ENCODE peak calls at places on chromosomes 3 and 15, in ten cellular contexts. One of them, this sample, is unnamed.

GRCh38 chr3:31891876-31892455 is 89.1 kb downstream of the OSBPL10 start:
- DNase-seq in transverse colon: no peak
- DNase-seq in brain microvascular endothelial cell: no peak
- DNase-seq in pancreas: no peak
- DNase-seq in fibroblast of lung: no peak
- DNase-seq in GM23338: no peak
- DNase-seq in SK-N-SH: no peak
- DNase-seq in heart right ventricle: no peak
- DNase-seq in astrocyte: no peak
- DNase-seq in spleen: no peak
- DNase-seq in this sample: no peak

GRCh38 chr15:98830034-98830634 is 177.5 kb downstream of the PGPEP1L start:
- DNase-seq in heart right ventricle: no peak
- DNase-seq in brain microvascular endothelial cell: no peak
- DNase-seq in transverse colon: no peak
- DNase-seq in astrocyte: no peak
- DNase-seq in GM23338: no peak
- DNase-seq in fibroblast of lung: no peak
- DNase-seq in spleen: no peak
- DNase-seq in SK-N-SH: no peak
- DNase-seq in pancreas: no peak
- DNase-seq in this sample: no peak

GRCh38 chr3:149058602-149059001 is 27.7 kb downstream of the HLTF start:
- DNase-seq in brain microvascular endothelial cell: no peak
- DNase-seq in SK-N-SH: no peak
- DNase-seq in fibroblast of lung: no peak
- DNase-seq in pancreas: no peak
- DNase-seq in spleen: no peak
- DNase-seq in transverse colon: no peak
- DNase-seq in GM23338: no peak
- DNase-seq in astrocyte: no peak
- DNase-seq in heart right ventricle: no peak
- DNase-seq in this sample: no peak

GRCh38 chr15:45225506-45226273 is 26.3 kb upstream of the SLC28A2 start:
- DNase-seq in transverse colon: no peak
- DNase-seq in pancreas: no peak
- DNase-seq in astrocyte: no peak
- DNase-seq in brain microvascular endothelial cell: no peak
- DNase-seq in heart right ventricle: no peak
- DNase-seq in spleen: no peak
- DNase-seq in GM23338: peak
- DNase-seq in SK-N-SH: no peak
- DNase-seq in fibroblast of lung: no peak
- DNase-seq in this sample: no peak

GRCh38 chr3:107208100-107208499 is 169.1 kb upstream of the CCDC54 start:
- DNase-seq in SK-N-SH: no peak
- DNase-seq in spleen: no peak
- DNase-seq in brain microvascular endothelial cell: peak
- DNase-seq in heart right ventricle: peak
- DNase-seq in astrocyte: peak
- DNase-seq in transverse colon: no peak
- DNase-seq in GM23338: no peak
- DNase-seq in fibroblast of lung: peak
- DNase-seq in pancreas: peak
- DNase-seq in this sample: peak

GRCh38 chr15:70251246-70251990 is 153.7 kb upstream of the TLE3 start:
- DNase-seq in pancreas: no peak
- DNase-seq in spleen: peak
- DNase-seq in astrocyte: no peak
- DNase-seq in heart right ventricle: no peak
- DNase-seq in GM23338: no peak
- DNase-seq in fibroblast of lung: no peak
- DNase-seq in SK-N-SH: no peak
- DNase-seq in transverse colon: no peak
- DNase-seq in brain microvascular endothelial cell: no peak
- DNase-seq in this sample: no peak

GRCh38 chr3:100978036-100978659 is 15.1 kb downstream of the ABI3BP start:
- DNase-seq in fibroblast of lung: no peak
- DNase-seq in astrocyte: peak
- DNase-seq in SK-N-SH: no peak
- DNase-seq in spleen: no peak
- DNase-seq in pancreas: no peak
- DNase-seq in transverse colon: no peak
- DNase-seq in GM23338: no peak
- DNase-seq in heart right ventricle: no peak
- DNase-seq in brain microvascular endothelial cell: no peak
- DNase-seq in this sample: no peak

GRCh38 chr15:41809121-41809520 is 18.8 kb upstream of the JMJD7 start:
- DNase-seq in transverse colon: no peak
- DNase-seq in fibroblast of lung: no peak
- DNase-seq in SK-N-SH: no peak
- DNase-seq in astrocyte: no peak
- DNase-seq in GM23338: no peak
- DNase-seq in heart right ventricle: no peak
- DNase-seq in brain microvascular endothelial cell: no peak
- DNase-seq in spleen: no peak
- DNase-seq in pancreas: no peak
- DNase-seq in this sample: no peak

GRCh38 chr15:35290301-35290721 is 205.2 kb upstream of the NANOGP8 start:
- DNase-seq in SK-N-SH: no peak
- DNase-seq in heart right ventricle: no peak
- DNase-seq in pancreas: no peak
- DNase-seq in fibroblast of lung: no peak
- DNase-seq in astrocyte: no peak
- DNase-seq in spleen: no peak
- DNase-seq in brain microvascular endothelial cell: no peak
- DNase-seq in GM23338: no peak
- DNase-seq in transverse colon: peak
- DNase-seq in this sample: peak

GRCh38 chr3:162492446-162493081 is 996.0 kb downstream of the OTOL1 start:
- DNase-seq in brain microvascular endothelial cell: peak
- DNase-seq in GM23338: no peak
- DNase-seq in fibroblast of lung: peak
- DNase-seq in spleen: no peak
- DNase-seq in heart right ventricle: no peak
- DNase-seq in transverse colon: no peak
- DNase-seq in SK-N-SH: no peak
- DNase-seq in pancreas: no peak
- DNase-seq in astrocyte: peak
- DNase-seq in this sample: peak

GRCh38 chr3:71551286-71551919 is 32.1 kb downstream of the FOXP1 start:
- DNase-seq in heart right ventricle: no peak
- DNase-seq in astrocyte: peak
- DNase-seq in brain microvascular endothelial cell: peak
- DNase-seq in fibroblast of lung: no peak
- DNase-seq in GM23338: no peak
- DNase-seq in pancreas: no peak
- DNase-seq in SK-N-SH: no peak
- DNase-seq in transverse colon: no peak
- DNase-seq in spleen: no peak
- DNase-seq in this sample: no peak

GRCh38 chr15:48671381-48672022 is 26.0 kb upstream of the FBN1 start:
- DNase-seq in pancreas: no peak
- DNase-seq in fibroblast of lung: peak
- DNase-seq in SK-N-SH: no peak
- DNase-seq in heart right ventricle: peak
- DNase-seq in astrocyte: peak
- DNase-seq in spleen: no peak
- DNase-seq in brain microvascular endothelial cell: peak
- DNase-seq in transverse colon: no peak
- DNase-seq in GM23338: no peak
- DNase-seq in this sample: no peak

GRCh38 chr3:60226907-60227306 is 1024.3 kb downstream of the FHIT start:
- DNase-seq in transverse colon: no peak
- DNase-seq in astrocyte: peak
- DNase-seq in spleen: no peak
- DNase-seq in pancreas: no peak
- DNase-seq in heart right ventricle: no peak
- DNase-seq in fibroblast of lung: no peak
- DNase-seq in brain microvascular endothelial cell: no peak
- DNase-seq in SK-N-SH: no peak
- DNase-seq in GM23338: no peak
- DNase-seq in this sample: no peak

GRCh38 chr3:156469456-156469855 is 85.5 kb downstream of the SSR3 start:
- DNase-seq in SK-N-SH: no peak
- DNase-seq in GM23338: no peak
- DNase-seq in brain microvascular endothelial cell: no peak
- DNase-seq in spleen: no peak
- DNase-seq in heart right ventricle: no peak
- DNase-seq in astrocyte: peak
- DNase-seq in pancreas: no peak
- DNase-seq in fibroblast of lung: no peak
- DNase-seq in transverse colon: no peak
- DNase-seq in this sample: no peak

GRCh38 chr3:193971268-193971751 is 164.6 kb upstream of the HES1 start:
- DNase-seq in heart right ventricle: no peak
- DNase-seq in pancreas: no peak
- DNase-seq in SK-N-SH: no peak
- DNase-seq in astrocyte: peak
- DNase-seq in GM23338: no peak
- DNase-seq in brain microvascular endothelial cell: peak
- DNase-seq in fibroblast of lung: peak
- DNase-seq in transverse colon: peak
- DNase-seq in spleen: no peak
- DNase-seq in this sample: peak

GRCh38 chr15:38512901-38513300 is 51.7 kb downstream of the RASGRP1 start:
- DNase-seq in brain microvascular endothelial cell: no peak
- DNase-seq in heart right ventricle: no peak
- DNase-seq in SK-N-SH: no peak
- DNase-seq in astrocyte: no peak
- DNase-seq in fibroblast of lung: no peak
- DNase-seq in spleen: no peak
- DNase-seq in pancreas: no peak
- DNase-seq in transverse colon: no peak
- DNase-seq in GM23338: no peak
- DNase-seq in this sample: no peak

GRCh38 chr15:25224396-25224795 is 214.4 kb downstream of the UBE3A start:
- DNase-seq in spleen: no peak
- DNase-seq in fibroblast of lung: no peak
- DNase-seq in SK-N-SH: no peak
- DNase-seq in heart right ventricle: no peak
- DNase-seq in pancreas: no peak
- DNase-seq in GM23338: no peak
- DNase-seq in transverse colon: no peak
- DNase-seq in astrocyte: no peak
- DNase-seq in brain microvascular endothelial cell: no peak
- DNase-seq in this sample: no peak

GRCh38 chr3:152835311-152836102 is 576 bp downstream of the P2RY1 start:
- DNase-seq in SK-N-SH: peak
- DNase-seq in astrocyte: peak
- DNase-seq in GM23338: peak
- DNase-seq in heart right ventricle: peak
- DNase-seq in fibroblast of lung: peak
- DNase-seq in pancreas: peak
- DNase-seq in brain microvascular endothelial cell: peak
- DNase-seq in transverse colon: peak
- DNase-seq in spleen: peak
- DNase-seq in this sample: peak
- TF ChIP-seq CTCF in SK-N-SH: no peak
- TF ChIP-seq CTCF in astrocyte: no peak
- TF ChIP-seq CTCF in GM23338: no peak
- TF ChIP-seq CTCF in heart right ventricle: peak
- TF ChIP-seq CTCF in fibroblast of lung: peak
- TF ChIP-seq CTCF in pancreas: no peak
- TF ChIP-seq CTCF in brain microvascular endothelial cell: peak
- TF ChIP-seq CTCF in transverse colon: peak
- TF ChIP-seq CTCF in spleen: no peak
- TF ChIP-seq CTCF in this sample: peak

DNA sequence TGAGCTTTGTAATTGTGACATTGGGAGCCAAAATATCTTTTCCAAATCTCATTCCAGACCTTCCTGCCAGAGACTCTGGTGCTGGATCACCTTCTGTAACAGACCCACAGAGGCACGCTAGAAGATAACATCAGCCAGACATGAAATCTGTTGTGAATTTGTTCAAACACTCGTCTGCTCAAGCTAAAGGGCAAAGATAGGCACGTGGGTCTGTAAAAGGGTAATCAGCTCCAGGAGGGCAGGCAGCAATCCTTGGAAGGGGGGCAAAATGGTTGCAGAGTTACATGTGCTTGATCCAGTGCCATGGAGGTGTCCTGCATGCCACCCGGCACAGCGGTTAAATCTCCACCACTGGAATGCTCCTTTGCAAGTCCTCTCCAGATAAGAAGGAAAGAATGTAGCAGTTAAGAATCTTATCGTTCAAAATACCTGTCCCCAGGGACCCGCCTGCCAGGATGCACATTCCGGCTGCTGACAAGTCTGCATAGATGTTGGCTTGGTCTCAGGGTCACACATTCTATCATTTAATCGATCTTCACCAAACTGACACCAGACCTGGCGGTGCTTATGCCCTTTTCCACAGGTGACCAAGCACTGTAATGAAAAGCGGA is 74.8 kb downstream of the ADAMTS9 start:
- DNase-seq in astrocyte: peak
- DNase-seq in brain microvascular endothelial cell: peak
- DNase-seq in fibroblast of lung: no peak
- DNase-seq in pancreas: peak
- DNase-seq in GM23338: peak
- DNase-seq in transverse colon: no peak
- DNase-seq in SK-N-SH: peak
- DNase-seq in spleen: no peak
- DNase-seq in heart right ventricle: no peak
- DNase-seq in this sample: no peak
- H3K27ac ChIP-seq in astrocyte: no peak
- H3K27ac ChIP-seq in brain microvascular endothelial cell: no peak
- H3K27ac ChIP-seq in fibroblast of lung: no peak
- H3K27ac ChIP-seq in pancreas: peak
- H3K27ac ChIP-seq in GM23338: no peak
- H3K27ac ChIP-seq in transverse colon: peak
- H3K27ac ChIP-seq in SK-N-SH: peak
- H3K27ac ChIP-seq in spleen: no peak
- H3K27ac ChIP-seq in heart right ventricle: peak
- H3K27ac ChIP-seq in this sample: no peak

DNA sequence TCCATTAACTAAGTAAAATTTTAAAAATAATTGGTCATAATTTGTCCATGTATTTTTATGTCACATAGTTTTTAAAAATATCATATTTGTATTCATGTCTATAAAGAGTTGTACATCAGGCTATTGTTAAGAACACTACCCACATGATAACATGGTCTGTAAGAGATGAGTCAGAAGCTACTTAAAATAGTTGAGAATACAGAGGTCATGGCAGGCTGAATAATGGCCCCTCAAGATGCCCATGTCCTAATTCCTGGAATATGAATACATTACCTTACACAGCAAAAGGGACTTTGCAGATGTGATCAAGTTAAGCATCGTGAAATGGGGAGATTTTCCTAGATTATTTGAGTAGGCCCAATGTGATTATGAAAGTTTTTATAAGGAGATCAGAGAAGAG is 782.9 kb upstream of the GOLIM4 start:
- DNase-seq in transverse colon: no peak
- DNase-seq in spleen: no peak
- DNase-seq in heart right ventricle: no peak
- DNase-seq in GM23338: no peak
- DNase-seq in astrocyte: peak
- DNase-seq in brain microvascular endothelial cell: peak
- DNase-seq in SK-N-SH: no peak
- DNase-seq in pancreas: no peak
- DNase-seq in fibroblast of lung: peak
- DNase-seq in this sample: no peak
- TF ChIP-seq CTCF in transverse colon: no peak
- TF ChIP-seq CTCF in spleen: no peak
- TF ChIP-seq CTCF in heart right ventricle: no peak
- TF ChIP-seq CTCF in GM23338: no peak
- TF ChIP-seq CTCF in astrocyte: no peak
- TF ChIP-seq CTCF in brain microvascular endothelial cell: no peak
- TF ChIP-seq CTCF in SK-N-SH: no peak
- TF ChIP-seq CTCF in pancreas: no peak
- TF ChIP-seq CTCF in fibroblast of lung: no peak
- TF ChIP-seq CTCF in this sample: no peak

GRCh38 chr3:37905987-37906674 is 44.5 kb downstream of the CTDSPL start:
- DNase-seq in SK-N-SH: no peak
- DNase-seq in pancreas: no peak
- DNase-seq in transverse colon: no peak
- DNase-seq in spleen: no peak
- DNase-seq in astrocyte: peak
- DNase-seq in GM23338: no peak
- DNase-seq in fibroblast of lung: peak
- DNase-seq in heart right ventricle: no peak
- DNase-seq in brain microvascular endothelial cell: peak
- DNase-seq in this sample: no peak
- H3K27ac ChIP-seq in SK-N-SH: peak
- H3K27ac ChIP-seq in pancreas: peak
- H3K27ac ChIP-seq in transverse colon: peak
- H3K27ac ChIP-seq in spleen: no peak
- H3K27ac ChIP-seq in astrocyte: no peak
- H3K27ac ChIP-seq in GM23338: peak
- H3K27ac ChIP-seq in fibroblast of lung: peak
- H3K27ac ChIP-seq in heart right ventricle: peak
- H3K27ac ChIP-seq in brain microvascular endothelial cell: no peak
- H3K27ac ChIP-seq in this sample: peak

This sample was measured in RWPE1.